ENCODE peak calls at places on chromosomes 7 and 10, in nine cellular contexts. W is skeletal muscle cell, L is DMS153, E is spleen, P is fibroblast of mammary gland, B is NCI-H2171 treated with DMSO at 0.1 percent for 48 hours, U is suprapubic skin, A is dermis blood vessel endothelial cell, M is foreskin fibroblast. T is an unnamed sample.

GRCh38 chr7:17725761-17726160 is 214.5 kb downstream of the SNX13 start:
- DNase-seq in W (peak), L (no peak), E (no peak), P (peak), B (no peak), U (no peak), A (no peak), M (no peak), T (no peak)

GRCh38 chr10:127928021-127928806 is 21.3 kb downstream of the PTPRE start:
- DNase-seq in W (no peak), L (no peak), E (no peak), P (peak), B (no peak), U (no peak), A (peak), M (peak), T (no peak)

GRCh38 chr7:115748123-115748738 is 282.3 kb downstream of the TFEC start:
- DNase-seq in W (no peak), L (no peak), E (no peak), P (peak), B (peak), U (no peak), A (peak), M (peak), T (no peak)

GRCh38 chr10:77784856-77785255 is 141.7 kb downstream of the DLG5 start:
- DNase-seq in W (peak), L (no peak), E (no peak), P (peak), B (no peak), U (no peak), A (peak), M (peak), T (peak)

GRCh38 chr7:18552311-18552916 is 56.9 kb downstream of the HDAC9 start:
- DNase-seq in W (no peak), L (peak), E (no peak), P (no peak), B (no peak), U (no peak), A (peak), M (no peak), T (no peak)

GRCh38 chr10:95176101-95176500 is 17.9 kb upstream of the ACSM6 start:
- DNase-seq in W (no peak), L (no peak), E (peak), P (no peak), B (no peak), U (no peak), A (no peak), M (no peak), T (no peak)

GRCh38 chr7:137003606-137004005 is 135.2 kb downstream of the CHRM2 start:
- DNase-seq in W (no peak), L (no peak), E (no peak), P (no peak), B (no peak), U (no peak), A (no peak), M (no peak), T (no peak)

GRCh38 chr7:59079-59825 is 133.1 kb upstream of the FAM20C start:
- DNase-seq in W (no peak), L (no peak), E (peak), P (no peak), B (no peak), U (no peak), A (no peak), M (no peak), T (peak)

GRCh38 chr7:73557108-73557396 is 438 bp downstream of the BCL7B start:
- DNase-seq in W (peak), L (peak), E (peak), P (peak), B (peak), U (peak), A (peak), M (peak), T (peak)

GRCh38 chr10:64209574-64209973 is 688.4 kb downstream of the REEP3 start:
- DNase-seq in W (peak), L (no peak), E (no peak), P (no peak), B (no peak), U (no peak), A (no peak), M (no peak), T (no peak)

GRCh38 chr10:113340255-113340654 is 212.6 kb upstream of the HABP2 start:
- DNase-seq in W (no peak), L (no peak), E (no peak), P (peak), B (no peak), U (no peak), A (no peak), M (no peak), T (no peak)

GRCh38 chr10:68576118-68576517 is 16.0 kb downstream of the TET1 start:
- DNase-seq in W (no peak), L (no peak), E (no peak), P (no peak), B (no peak), U (no peak), A (no peak), M (no peak), T (no peak)

GRCh38 chr7:34128762-34129161 is 223.4 kb downstream of the BMPER start:
- DNase-seq in W (peak), L (no peak), E (no peak), P (peak), B (peak), U (no peak), A (no peak), M (peak), T (no peak)

GRCh38 chr10:24552346-24553016 is 171.2 kb downstream of the ARHGAP21 start:
- DNase-seq in W (no peak), L (no peak), E (no peak), P (no peak), B (peak), U (no peak), A (peak), M (no peak), T (peak)

GRCh38 chr7:36280840-36281812 is 108.5 kb upstream of the ANLN start:
- DNase-seq in W (peak), L (peak), E (no peak), P (peak), B (peak), U (peak), A (peak), M (peak), T (peak)

GRCh38 chr10:80599424-80599847 is 61.7 kb downstream of the SH2D4B start:
- DNase-seq in W (no peak), L (peak), E (peak), P (peak), B (no peak), U (no peak), A (peak), M (no peak), T (peak)

GRCh38 chr10:68625316-68625921 is 65.3 kb downstream of the TET1 start:
- DNase-seq in W (no peak), L (no peak), E (no peak), P (no peak), B (no peak), U (no peak), A (no peak), M (no peak), T (no peak)

GRCh38 chr7:55111007-55111406 is 92.2 kb downstream of the EGFR start:
- DNase-seq in W (no peak), L (no peak), E (no peak), P (peak), B (peak), U (no peak), A (no peak), M (no peak), T (no peak)

GRCh38 chr10:74967850-74968620 is 141.6 kb downstream of the KAT6B start:
- DNase-seq in W (no peak), L (peak), E (no peak), P (no peak), B (peak), U (no peak), A (peak), M (no peak), T (no peak)

GRCh38 chr10:86779267-86780017 is 23.0 kb downstream of the BMPR1A start:
- DNase-seq in W (no peak), L (no peak), E (no peak), P (peak), B (no peak), U (no peak), A (no peak), M (peak), T (no peak)

GRCh38 chr7:66790219-66790618 is 49.7 kb downstream of the RABGEF1 start:
- DNase-seq in W (no peak), L (no peak), E (no peak), P (peak), B (no peak), U (no peak), A (peak), M (no peak), T (no peak)

GRCh38 chr7:32206987-32207386 is 136.8 kb upstream of the PDE1C start:
- DNase-seq in W (no peak), L (no peak), E (no peak), P (peak), B (no peak), U (no peak), A (peak), M (no peak), T (no peak)